ENCODE peak calls at places on chromosomes 5 and 9, in eight cellular contexts. T, G, Z, H, Y, E, W and O are unnamed samples.
A peak's percentile ranks its signal among the peaks of the same experiment; 100 is the strongest.

GRCh38 chr9:98654247-98654646 is 54.5 kb downstream of the GABBR2 start:
- DNase-seq in Y (no peak), H (no peak), G (no peak), E (no peak), W (no peak), T (no peak), Z (no peak), O (peak; percentile 96)

GRCh38 chr5:96780626-96781025 is 27.1 kb downstream of the ERAP1 start:
- DNase-seq in E (peak; percentile 18), H (peak; percentile 67), Y (no peak), T (no peak), W (no peak), G (no peak), Z (no peak), O (no peak)

GRCh38 chr9:120845255-120845654 is 2.5 kb upstream of the PSMD5 start:
- DNase-seq in G (no peak), T (no peak), H (no peak), Y (no peak), Z (no peak), E (no peak), W (no peak), O (no peak)

GRCh38 chr9:124377551-124377950 is 37.7 kb downstream of the PSMB7 start:
- DNase-seq in Y (no peak), H (no peak), G (no peak), T (no peak), E (no peak), W (no peak), Z (no peak), O (no peak)

GRCh38 chr5:16518606-16519005 is 53.0 kb upstream of the ZNF622 start:
- DNase-seq in W (no peak), Z (no peak), Y (no peak), E (no peak), T (no peak), G (no peak), H (no peak), O (no peak)

GRCh38 chr9:134010774-134011173 is 14.5 kb upstream of the BRD3OS start:
- DNase-seq in Z (no peak), G (no peak), H (peak; percentile 82), E (no peak), W (no peak), Y (no peak), T (no peak), O (peak; percentile 22)

GRCh38 chr5:31731016-31731415 is 92.1 kb downstream of the PDZD2 start:
- DNase-seq in T (no peak), Y (peak; percentile 50), E (peak; percentile 48), W (peak; percentile 10), H (no peak), Z (no peak), G (no peak), O (no peak)

GRCh38 chr9:126952180-126952960 is 37.8 kb downstream of the RALGPS1 start:
- DNase-seq in G (no peak), W (peak; percentile 27), Z (no peak), Y (no peak), E (peak; percentile 47), H (no peak), T (no peak), O (peak; percentile 42)

GRCh38 chr5:176789873-176790615 is 20.3 kb upstream of the UNC5A start:
- DNase-seq in H (no peak), Y (no peak), G (no peak), E (no peak), W (no peak), Z (no peak), T (no peak), O (no peak)

GRCh38 chr9:100427366-100428263 is 672 bp downstream of the MSANTD3 start:
- DNase-seq in E (peak; percentile 80), Y (peak; percentile 69), G (no peak), W (peak; percentile 85), H (peak; percentile 70), T (peak; percentile 65), Z (peak; percentile 48), O (peak; percentile 75)

GRCh38 chr9:133103987-133104505 is 17.0 kb downstream of the RALGDS start:
- DNase-seq in E (no peak), Z (no peak), T (no peak), Y (no peak), H (no peak), W (no peak), G (no peak), O (no peak)

GRCh38 chr9:131593936-131594665 is 48.8 kb downstream of the PRRT1B start:
- DNase-seq in G (no peak), E (no peak), Y (no peak), W (no peak), Z (no peak), T (no peak), H (no peak), O (no peak)

GRCh38 chr5:55062039-55062779 is 38.2 kb downstream of the GZMK start:
- DNase-seq in W (no peak), Y (no peak), H (no peak), G (no peak), E (no peak), Z (no peak), T (no peak), O (no peak)

GRCh38 chr5:164809831-164810230 is 1304.4 kb downstream of the MAT2B start:
- DNase-seq in H (no peak), Z (no peak), E (peak; percentile 4), T (no peak), G (no peak), W (no peak), Y (no peak), O (peak; percentile 14)

GRCh38 chr5:125695994-125696679 is 727.1 kb upstream of the GRAMD2B start:
- DNase-seq in E (peak; percentile 12), G (no peak), Y (no peak), Z (no peak), T (no peak), H (no peak), W (no peak), O (peak; percentile 72)

GRCh38 chr5:30574761-30575160 is 618.7 kb upstream of the CDH6 start:
- DNase-seq in G (no peak), W (no peak), T (no peak), Z (no peak), Y (no peak), E (no peak), H (no peak), O (peak; percentile 23)
- H3K4me2 ChIP-seq in G (no peak overlapping the region), W (no peak overlapping the region), T (no peak overlapping the region), Z (no peak overlapping the region), Y (no peak overlapping the region), E (no peak overlapping the region), H (no peak overlapping the region), O (no peak overlapping the region)

GRCh38 chr5:6736106-6736505 is 22.9 kb downstream of the TENT4A start:
- DNase-seq in Z (no peak), E (no peak), H (no peak), Y (no peak), W (no peak), G (no peak), T (no peak), O (no peak)

GRCh38 chr5:6734781-6735180 is 21.5 kb downstream of the TENT4A start:
- DNase-seq in W (no peak), Y (no peak), Z (no peak), G (no peak), H (no peak), E (no peak), T (no peak), O (no peak)

GRCh38 chr5:6739603-6740002 is 26.4 kb downstream of the TENT4A start:
- DNase-seq in Z (no peak), W (no peak), T (no peak), G (no peak), E (no peak), H (no peak), Y (no peak), O (no peak)

GRCh38 chr5:6736524-6737042 is 23.4 kb downstream of the TENT4A start:
- DNase-seq in W (no peak), E (no peak), G (no peak), Y (no peak), H (no peak), Z (no peak), T (no peak), O (no peak)

DNA sequence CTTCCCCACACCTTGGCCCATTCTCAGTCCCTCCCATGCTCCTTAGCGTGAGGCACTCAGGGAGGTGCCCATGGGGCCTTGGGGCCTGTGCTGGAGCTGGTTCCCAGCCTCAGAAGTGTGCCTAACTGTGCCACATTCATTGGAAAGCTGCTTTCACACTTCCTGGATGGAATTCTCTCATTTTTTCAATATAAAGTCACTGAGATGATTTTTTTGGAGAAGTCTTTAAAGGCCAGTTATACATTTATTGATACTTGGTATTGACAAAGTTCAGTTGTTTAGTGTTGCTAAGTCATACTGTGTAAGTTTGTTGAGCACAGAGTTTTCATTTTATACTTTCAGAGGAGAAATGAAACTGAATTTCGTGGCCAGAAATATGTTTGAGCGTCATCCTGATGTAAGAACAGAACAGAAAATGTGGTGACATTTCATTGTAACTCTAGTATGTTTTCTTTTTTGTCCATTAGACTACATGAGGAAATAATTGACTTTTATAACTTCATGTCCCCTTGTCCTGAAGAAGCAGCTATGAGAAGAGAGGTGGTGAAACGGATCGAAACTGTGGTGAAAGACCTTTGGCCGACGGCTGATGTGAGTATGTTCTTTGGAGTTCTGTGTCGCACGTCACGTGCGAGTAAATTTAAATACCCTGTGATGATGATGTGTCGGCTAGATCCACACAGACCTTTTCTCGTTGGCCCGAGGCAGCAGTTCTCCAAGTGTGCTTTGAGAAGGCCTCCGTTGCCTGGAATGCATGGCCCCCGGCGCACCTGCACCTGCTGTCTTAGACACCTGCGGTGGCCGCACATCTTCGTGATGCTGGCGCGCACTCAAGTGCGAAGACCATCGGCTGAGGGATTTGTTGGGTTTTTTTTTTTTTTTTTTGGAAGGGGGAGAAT is 24.1 kb downstream of the TENT4A start:
- DNase-seq in E (no peak), Z (no peak), Y (no peak), G (no peak), H (no peak), T (no peak), W (no peak), O (no peak)
- H3K4me2 ChIP-seq in E (no peak overlapping the region), Z (no peak overlapping the region), Y (no peak overlapping the region), G (peak overlapping the region; percentile 56), H (no peak overlapping the region), T (no peak overlapping the region), W (no peak overlapping the region), O (no peak overlapping the region)

GRCh38 chr5:111680737-111681413 is 76.1 kb downstream of the NREP start:
- DNase-seq in Z (no peak), G (no peak), E (peak; percentile 96), Y (no peak), T (peak; percentile 49), H (peak; percentile 99), W (no peak), O (peak; percentile 94)

GRCh38 chr5:111679611-111680010 is 77.4 kb downstream of the NREP start:
- DNase-seq in G (no peak), H (no peak), Z (no peak), Y (no peak), T (no peak), W (no peak), E (no peak), O (no peak)

GRCh38 chr5:111681791-111682190 is 75.2 kb downstream of the NREP start:
- DNase-seq in G (no peak), H (no peak), Y (no peak), E (no peak), T (no peak), Z (no peak), W (no peak), O (no peak)

GRCh38 chr5:111676926-111677415 is 80.0 kb downstream of the NREP start:
- DNase-seq in Z (no peak), E (no peak), Y (no peak), G (no peak), H (no peak), W (no peak), T (no peak), O (no peak)

GRCh38 chr5:111681414-111681790 is 75.6 kb downstream of the NREP start:
- DNase-seq in W (no peak), Z (no peak), G (no peak), E (no peak), H (no peak), T (no peak), Y (no peak), O (peak; percentile 23)
- H3K4me2 ChIP-seq in W (no peak overlapping the region), Z (no peak overlapping the region), G (no peak overlapping the region), E (no peak overlapping the region), H (peak overlapping the region; percentile 53), T (peak overlapping the region; percentile 69), Y (no peak overlapping the region), O (peak overlapping the region; percentile 77)

GRCh38 chr9:17824927-17825659 is 246.2 kb downstream of the SH3GL2 start:
- DNase-seq in Y (no peak), H (no peak), Z (no peak), W (no peak), E (no peak), T (no peak), G (no peak), O (no peak)
- H3K4me2 ChIP-seq in Y (no peak overlapping the region), H (no peak overlapping the region), Z (no peak overlapping the region), W (no peak overlapping the region), E (no peak overlapping the region), T (no peak overlapping the region), G (no peak overlapping the region), O (peak overlapping the region; percentile 38)